ENCODE peak calls at places on chromosome 1, in four cellular contexts. G is amniotic stem cell; Y is nephron progenitor cell; P is CD4-positive, alpha-beta T cell. T is an unnamed sample.

GRCh38 chr1:206685749-206686485 is 1.2 kb downstream of the MAPKAPK2 start:
- DNase-seq in P (peak), Y (peak), G (peak), T (peak)

GRCh38 chr1:186982116-186982515 is 153.4 kb downstream of the PLA2G4A start:
- DNase-seq in G (no peak), P (no peak), Y (no peak), T (no peak)

GRCh38 chr1:46465981-46466476 is 23.6 kb upstream of the DMBX1 start:
- DNase-seq in P (no peak), Y (no peak), G (no peak), T (no peak)

GRCh38 chr1:204108312-204109141 is 35.6 kb downstream of the SOX13 start:
- DNase-seq in Y (peak), G (no peak), P (no peak), T (no peak)

GRCh38 chr1:223492044-223492443 is 98.8 kb downstream of the CCDC185 start:
- DNase-seq in Y (no peak), P (no peak), G (no peak), T (no peak)

GRCh38 chr1:199878818-199879217 is 148.7 kb upstream of the NR5A2 start:
- DNase-seq in G (no peak), P (no peak), Y (no peak), T (no peak)

GRCh38 chr1:150613061-150613920 is 16.1 kb downstream of the ENSA start:
- DNase-seq in G (peak), Y (no peak), P (peak), T (peak)

GRCh38 chr1:61839702-61840101 is 97.4 kb downstream of the PATJ start:
- DNase-seq in Y (no peak), G (peak), P (no peak), T (no peak)

GRCh38 chr1:225941220-225941948 is at the start of gene LEFTY2:
- DNase-seq in G (no peak), P (no peak), Y (peak), T (no peak)

GRCh38 chr1:24289937-24290595 is 29.1 kb upstream of the GRHL3 start:
- DNase-seq in G (no peak), P (no peak), Y (no peak), T (no peak)

GRCh38 chr1:221708987-221709386 is 32.9 kb downstream of the DUSP10 start:
- DNase-seq in G (no peak), Y (no peak), P (peak), T (peak)

GRCh38 chr1:158055854-158056253 is 62.4 kb downstream of the KIRREL1 start:
- DNase-seq in P (no peak), G (no peak), Y (peak), T (no peak)

GRCh38 chr1:201542166-201543045 is 3.5 kb downstream of the NAV1 start:
- DNase-seq in P (no peak), G (no peak), Y (no peak), T (no peak)

GRCh38 chr1:153404768-153405167 is 11.6 kb upstream of the S100A7A start:
- DNase-seq in Y (peak), P (peak), G (no peak), T (peak)

GRCh38 chr1:15430787-15431570 is 7.3 kb upstream of the CTRC start:
- DNase-seq in Y (peak), G (no peak), P (peak), T (peak)

GRCh38 chr1:28322209-28322608 is 6.6 kb upstream of the MED18 start:
- DNase-seq in G (no peak), Y (no peak), P (no peak), T (no peak)

GRCh38 chr1:41768538-41768937 is 150.2 kb downstream of the HIVEP3 start:
- DNase-seq in G (no peak), P (no peak), Y (no peak), T (no peak)